ENCODE peak calls at places on chromosomes 12 and 14, in five cellular contexts. M is cardiac muscle cell; V is tibial nerve; Z is effector memory CD4-positive, alpha-beta T cell; I is fibroblast of pulmonary artery. G is an unnamed sample.

GRCh38 chr12:42698213-42698612 is 108.7 kb upstream of the PRICKLE1 start:
- DNase-seq in V (no peak), I (peak), M (peak), Z (no peak), G (no peak)

GRCh38 chr14:52253503-52253902 is 14.0 kb upstream of the PTGDR start:
- DNase-seq in M (peak), V (no peak), Z (no peak), I (no peak), G (no peak)

GRCh38 chr14:58275527-58276190 is 22.7 kb upstream of the ARID4A start:
- DNase-seq in I (no peak), Z (no peak), V (no peak), M (no peak), G (no peak)

GRCh38 chr12:58915634-58916033 is 4.7 kb downstream of the LRIG3 start:
- DNase-seq in M (peak), Z (no peak), I (peak), V (no peak), G (no peak)

GRCh38 chr12:77751939-77752338 is 78.8 kb upstream of the NAV3 start:
- DNase-seq in Z (no peak), M (peak), I (peak), V (no peak), G (no peak)

GRCh38 chr12:129312048-129312447 is 458.8 kb downstream of the GLT1D1 start:
- DNase-seq in I (no peak), V (no peak), M (no peak), Z (no peak), G (no peak)

GRCh38 chr12:93032748-93033147 is 103.7 kb upstream of the EEA1 start:
- DNase-seq in M (peak), V (no peak), Z (no peak), I (no peak), G (no peak)

GRCh38 chr12:6341439-6342139 is at the start of gene TNFRSF1A:
- DNase-seq in I (peak), Z (no peak), M (peak), V (peak), G (no peak)

GRCh38 chr12:62711626-62712305 is 223.2 kb downstream of the PPM1H start:
- DNase-seq in I (no peak), Z (no peak), V (no peak), M (no peak), G (no peak)

GRCh38 chr12:103840399-103840880 is 594 bp downstream of the NT5DC3 start:
- DNase-seq in Z (no peak), I (no peak), M (peak), V (no peak), G (no peak)

GRCh38 chr12:103840881-103841689 is at the start of gene NT5DC3:
- DNase-seq in I (peak), V (peak), Z (peak), M (peak), G (peak)

GRCh38 chr12:103839893-103840292 is 1.1 kb downstream of the NT5DC3 start:
- DNase-seq in Z (no peak), V (no peak), M (no peak), I (no peak), G (no peak)

GRCh38 chr12:103844296-103844695 is 3.3 kb upstream of the NT5DC3 start:
- DNase-seq in V (no peak), Z (no peak), I (no peak), M (no peak), G (no peak)

DNA sequence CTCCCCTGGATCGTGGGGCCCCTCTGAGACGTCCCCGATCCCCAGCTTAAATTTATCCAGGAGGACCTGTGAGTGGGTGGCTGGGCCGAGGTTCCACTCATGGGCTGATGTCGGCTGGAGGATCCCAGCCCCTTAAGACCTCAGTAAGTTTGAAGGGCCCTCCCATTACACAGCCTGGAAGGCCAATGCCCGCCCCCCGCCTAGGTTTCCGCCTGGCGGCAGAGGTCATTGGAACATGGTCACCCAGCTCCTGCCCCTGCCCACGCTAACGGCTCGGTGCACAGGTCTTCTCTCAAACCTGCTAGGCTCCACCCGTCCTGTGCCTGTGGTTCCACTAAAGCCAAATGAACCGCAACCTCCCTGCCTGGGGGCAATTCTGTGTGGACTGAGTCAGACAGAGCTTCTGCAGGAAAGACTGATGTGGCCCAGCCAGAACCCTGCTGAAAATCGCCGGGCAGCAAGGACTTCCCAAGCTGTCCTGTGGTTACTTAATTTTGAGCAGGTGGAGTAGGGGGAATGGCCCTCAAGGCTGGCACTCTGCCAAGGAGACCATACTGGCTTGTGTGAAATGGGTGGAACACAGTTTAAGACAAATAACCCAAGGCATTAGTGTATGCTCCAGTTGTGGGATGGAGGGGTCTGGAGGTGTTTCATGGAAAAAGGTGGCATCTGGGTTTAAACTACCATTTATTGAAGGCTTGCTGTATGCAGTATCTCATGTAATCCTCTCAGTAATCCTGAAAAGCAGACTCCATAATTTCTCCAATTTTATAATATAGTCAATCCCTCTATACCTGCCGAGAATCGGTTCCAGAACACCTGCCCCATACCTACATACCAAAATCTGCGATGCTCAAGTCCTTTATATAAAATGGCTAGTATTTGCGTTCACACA is 903 bp upstream of the NT5DC3 start:
- DNase-seq in I (no peak), Z (peak), M (peak), V (no peak), G (no peak)
- H3K4me3 ChIP-seq in I (peak), Z (peak), M (peak), V (peak), G (peak)

GRCh38 chr12:123475256-123475703 is 17.3 kb downstream of the SNRNP35 start:
- DNase-seq in I (no peak), V (no peak), M (no peak), Z (no peak), G (no peak)
- H3K4me3 ChIP-seq in I (no peak), V (no peak), M (no peak), Z (no peak), G (no peak)

GRCh38 chr14:56661478-56661877 is 81.9 kb downstream of the TMEM260 start:
- DNase-seq in V (no peak), I (no peak), Z (no peak), M (no peak), G (no peak)

GRCh38 chr14:56660677-56661389 is 81.2 kb downstream of the TMEM260 start:
- DNase-seq in V (no peak), Z (no peak), M (no peak), I (no peak), G (no peak)

GRCh38 chr14:56659964-56660551 is 80.5 kb downstream of the TMEM260 start:
- DNase-seq in M (peak), I (peak), Z (no peak), V (no peak), G (no peak)

GRCh38 chr14:56657604-56658003 is 78.0 kb downstream of the TMEM260 start:
- DNase-seq in Z (no peak), M (no peak), I (no peak), V (no peak), G (no peak)

GRCh38 chr14:56659361-56659760 is 79.8 kb downstream of the TMEM260 start:
- DNase-seq in V (no peak), M (no peak), I (no peak), Z (no peak), G (no peak)
- H3K4me3 ChIP-seq in V (no peak), M (no peak), I (no peak), Z (no peak), G (no peak)

GRCh38 chr12:109772622-109773321 is 59.1 kb downstream of the FAM222A start:
- DNase-seq in Z (no peak), V (no peak), I (no peak), M (no peak), G (no peak)
- H3K4me3 ChIP-seq in Z (no peak), V (no peak), I (no peak), M (no peak), G (no peak)

GRCh38 chr12:31923063-31923412 is 36.2 kb upstream of the RESF1 start:
- DNase-seq in V (no peak), I (no peak), M (no peak), Z (no peak), G (no peak)

GRCh38 chr12:31931796-31932715 is 27.2 kb upstream of the RESF1 start:
- DNase-seq in Z (no peak), V (no peak), I (no peak), M (no peak), G (peak)

GRCh38 chr12:31922341-31923062 is 36.7 kb upstream of the RESF1 start:
- DNase-seq in Z (no peak), I (peak), M (peak), V (no peak), G (no peak)

GRCh38 chr12:31929140-31929526 is 30.1 kb upstream of the RESF1 start:
- DNase-seq in V (no peak), I (no peak), Z (no peak), M (no peak), G (no peak)

DNA sequence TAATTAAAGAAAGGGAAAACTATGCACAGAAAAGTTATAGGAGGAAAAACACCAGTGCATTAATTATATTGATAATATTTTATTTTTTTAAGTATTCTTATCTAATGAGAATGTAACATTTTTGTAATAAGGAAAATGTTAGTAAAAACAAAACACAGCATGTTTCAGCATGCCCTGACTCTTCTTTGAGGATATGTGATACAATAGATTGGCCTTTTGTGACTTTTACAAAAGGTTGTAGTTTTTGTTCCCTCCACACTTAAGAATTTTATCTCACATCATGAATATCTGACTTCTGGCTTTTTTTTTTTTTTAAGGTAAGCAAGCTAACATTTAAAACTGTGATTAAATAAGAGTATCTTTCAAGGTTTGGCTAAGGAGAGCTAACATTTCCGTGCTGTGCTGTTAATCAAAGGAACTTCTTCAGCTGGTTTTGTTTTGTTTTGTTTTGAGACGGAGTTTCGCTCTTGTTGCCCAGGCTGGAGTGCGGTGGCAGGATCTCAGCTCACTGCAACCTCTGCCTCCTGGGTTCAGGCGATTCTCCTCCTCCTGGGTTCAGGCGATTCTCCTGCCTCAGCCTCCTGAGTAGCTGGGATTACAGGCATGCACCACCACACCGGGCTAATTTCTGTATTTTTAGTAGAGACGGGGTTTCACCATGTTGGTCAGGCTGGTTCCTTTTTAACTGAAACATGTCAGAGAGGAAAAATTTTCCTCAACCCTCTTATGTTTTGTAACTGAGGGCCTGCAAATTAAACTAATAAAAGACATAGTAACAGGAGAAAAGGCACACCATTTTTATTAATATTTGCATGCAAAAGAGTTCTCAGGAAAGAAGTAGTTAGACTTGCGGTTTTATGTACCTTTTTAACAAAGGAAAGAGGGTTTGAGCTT is 30.7 kb upstream of the RESF1 start:
- DNase-seq in I (no peak), Z (no peak), V (no peak), M (no peak), G (no peak)
- H3K4me3 ChIP-seq in I (no peak), Z (peak), V (no peak), M (no peak), G (peak)

DNA sequence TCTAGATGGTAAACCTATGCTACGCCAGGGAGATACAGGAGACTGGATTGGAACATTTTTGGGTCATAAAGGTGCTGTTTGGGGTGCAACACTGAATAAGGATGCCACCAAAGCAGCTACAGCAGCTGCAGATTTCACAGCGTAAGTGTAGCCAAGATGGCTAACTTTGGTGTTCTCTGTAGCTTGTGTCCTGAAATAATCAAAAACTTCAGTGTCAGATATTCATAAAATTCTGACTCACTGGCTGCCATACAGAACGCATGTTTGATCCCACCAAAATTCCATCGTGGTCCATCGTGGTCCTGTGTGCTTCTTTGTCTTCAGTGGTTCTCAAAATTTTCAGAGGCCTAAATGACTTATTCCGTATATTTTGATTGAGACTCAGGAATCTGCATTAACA is 1.3 kb downstream of the STRAP start:
- DNase-seq in V (no peak), Z (no peak), I (no peak), M (peak), G (no peak)
- H3K4me3 ChIP-seq in V (peak), Z (peak), I (peak), M (peak), G (peak)

GRCh38 chr14:85247071-85247470 is 282.9 kb upstream of the FLRT2 start:
- DNase-seq in I (no peak), V (no peak), M (no peak), Z (no peak), G (no peak)
- H3K4me3 ChIP-seq in I (no peak), V (no peak), M (no peak), Z (no peak), G (no peak)

GRCh38 chr12:53223006-53223305 is 9.1 kb downstream of the RARG start:
- DNase-seq in Z (no peak), I (no peak), M (no peak), V (no peak), G (no peak)
- H3K4me3 ChIP-seq in Z (peak), I (no peak), M (no peak), V (no peak), G (no peak)

G was measured in CD8-positive, alpha-beta T cell.